ENCODE peak calls at places on chromosomes 5 and 9, in ten cellular contexts. I is left ventricle myocardium superior; Q is CD4-positive, CD25-positive, alpha-beta regulatory T cell; A is left cardiac atrium; P is activated naive CD8-positive, alpha-beta T cell treated with anti-CD3 and anti-CD28 coated beads, Interleukin-2, amount 50 U/mL, for 24 hours; C is esophagus mucosa; D is naive thymus-derived CD4-positive, alpha-beta T cell; Z is Right ventricle myocardium superior; K is pancreas; W is HepG2. M is an unnamed sample.

GRCh38 chr5:43236633-43237355 is 44.8 kb downstream of the NIM1K start:
- ATAC-seq in C (peak; percentile 84), I (no peak), A (no peak), P (no peak), D (no peak), Q (no peak), K (no peak), Z (no peak), W (no peak), M (no peak)

GRCh38 chr9:124285903-124286291 is 28.1 kb downstream of the NEK6 start:
- ATAC-seq in K (peak; percentile 33), C (peak; percentile 6), Z (peak; percentile 7), Q (peak; percentile 26), P (peak; percentile 26), D (peak; percentile 57), I (peak; percentile 13), A (peak; percentile 34), W (no peak), M (peak; percentile 73)

GRCh38 chr9:27511771-27512170 is 12.3 kb upstream of the IFNK start:
- ATAC-seq in K (no peak), C (no peak), A (no peak), I (no peak), W (no peak), D (no peak), Q (no peak), Z (no peak), P (no peak), M (no peak)

GRCh38 chr9:19527663-19528062 is 118.9 kb downstream of the ACER2 start:
- ATAC-seq in D (no peak), P (no peak), W (no peak), Z (no peak), A (no peak), I (no peak), Q (no peak), K (no peak), C (no peak), M (no peak)

GRCh38 chr9:114908796-114909448 is 21.5 kb downstream of the TNFSF8 start:
- ATAC-seq in D (peak; percentile 28), I (no peak), Z (no peak), P (peak; percentile 95), C (peak; percentile 51), Q (peak; percentile 35), W (no peak), A (no peak), K (peak; percentile 27), M (no peak)

GRCh38 chr5:43609752-43610151 is 6.8 kb downstream of the NNT start:
- ATAC-seq in C (no peak), K (no peak), A (no peak), P (peak; percentile 75), D (peak; percentile 72), Q (peak; percentile 59), I (no peak), W (peak; percentile 81), Z (no peak), M (no peak)

GRCh38 chr5:68368280-68368679 is 152.7 kb downstream of the PIK3R1 start:
- ATAC-seq in K (no peak), C (no peak), A (no peak), D (no peak), I (no peak), W (no peak), P (peak; percentile 22), Z (no peak), Q (no peak), M (no peak)

GRCh38 chr9:89664896-89665329 is 60.1 kb downstream of the GADD45G start:
- ATAC-seq in W (no peak), K (peak; percentile 53), A (no peak), Q (no peak), C (peak; percentile 83), I (no peak), D (no peak), P (no peak), Z (no peak), M (no peak)

GRCh38 chr9:91647371-91647770 is 223.7 kb upstream of the NFIL3 start:
- ATAC-seq in Q (no peak), W (peak; percentile 41), I (no peak), P (no peak), D (no peak), Z (no peak), C (peak; percentile 17), K (no peak), A (no peak), M (no peak)

GRCh38 chr9:95092321-95093072 is 225.0 kb downstream of the FANCC start:
- ATAC-seq in I (no peak), W (peak; percentile 3), C (peak; percentile 74), Z (no peak), Q (no peak), K (peak; percentile 12), A (peak; percentile 5), P (peak; percentile 15), D (peak; percentile 28), M (peak; percentile 1)

GRCh38 chr9:109113892-109114609 is 5.7 kb downstream of the TMEM245 start:
- ATAC-seq in W (no peak), C (no peak), A (no peak), K (peak; percentile 10), Z (peak; percentile 23), I (peak; percentile 49), Q (no peak), P (no peak), D (no peak), M (peak; percentile 52)

GRCh38 chr5:115398726-115399125 is 102.3 kb upstream of the CCDC112 start:
- ATAC-seq in C (no peak), Z (no peak), A (no peak), W (no peak), I (no peak), D (no peak), Q (no peak), K (no peak), P (no peak), M (no peak)

GRCh38 chr5:67364381-67364970 is 167.9 kb upstream of the CD180 start:
- ATAC-seq in P (no peak), A (no peak), C (no peak), W (no peak), K (no peak), Z (no peak), Q (no peak), I (no peak), D (no peak), M (no peak)

GRCh38 chr5:65126192-65126591 is 355.5 kb downstream of the ADAMTS6 start:
- ATAC-seq in P (no peak), D (no peak), A (peak; percentile 69), Q (no peak), I (peak; percentile 84), W (peak; percentile 73), K (no peak), Z (peak; percentile 81), C (no peak), M (peak; percentile 60)

GRCh38 chr5:167710444-167711025 is 580.9 kb upstream of the WWC1 start:
- ATAC-seq in W (no peak), D (no peak), Z (no peak), P (no peak), C (no peak), I (no peak), K (no peak), A (no peak), Q (no peak), M (no peak)

GRCh38 chr9:111066427-111066826 is 28.2 kb upstream of the LPAR1 start:
- ATAC-seq in D (no peak), C (no peak), P (no peak), I (peak; percentile 79), W (no peak), Q (no peak), K (no peak), Z (peak; percentile 82), A (peak; percentile 63), M (no peak)

GRCh38 chr5:149757956-149758355 is 27.8 kb downstream of the PPARGC1B start:
- ATAC-seq in I (no peak), W (no peak), K (no peak), C (peak; percentile 20), P (peak; percentile 73), A (no peak), Q (no peak), Z (no peak), D (no peak), M (no peak)

GRCh38 chr5:126482591-126482990 is 59.4 kb downstream of the GRAMD2B start:
- ATAC-seq in K (no peak), W (no peak), P (no peak), I (no peak), D (no peak), Q (no peak), C (no peak), A (no peak), Z (no peak), M (no peak)

GRCh38 chr5:134975078-134975715 is 7.5 kb downstream of the CATSPER3 start:
- ATAC-seq in W (peak; percentile 85), Z (no peak), D (no peak), K (no peak), Q (no peak), A (no peak), P (no peak), C (no peak), I (no peak), M (no peak)

GRCh38 chr5:18546570-18546969 is 912.3 kb downstream of the TAF11L14 start:
- ATAC-seq in Z (no peak), D (no peak), K (no peak), I (no peak), Q (no peak), C (no peak), W (no peak), A (no peak), P (no peak), M (no peak)

GRCh38 chr5:76718880-76719279 is 3.0 kb downstream of the F2R start:
- ATAC-seq in C (no peak), A (no peak), Z (no peak), D (no peak), W (no peak), Q (no peak), P (no peak), I (no peak), K (no peak), M (no peak)

GRCh38 chr9:127968046-127968445 is 12.7 kb downstream of the EEIG1 start:
- ATAC-seq in Q (no peak), K (peak; percentile 9), P (peak; percentile 20), I (no peak), A (no peak), C (peak; percentile 71), Z (no peak), W (no peak), D (no peak), M (no peak)